ENCODE peak calls at places on chromosome X, in ten cellular contexts. E is HEK293T; M is right cardiac atrium; X is EL; J is epithelial cell of esophagus; N is AG08396; S is stimulated activated CD8-positive, alpha-beta memory T cell treated with anti-CD3 and anti-CD28 coated beads, Interleukin-2, amount 100 ng/mL, for 1 hour; Q is iris pigment epithelial cell; I is non-pigmented ciliary epithelial cell; K is T-helper 1 cell. Y is an unnamed sample.

GRCh38 chrX:24561121-24561520 is 86.0 kb downstream of the PCYT1B start:
- DNase-seq in E (peak), M (no peak), X (peak), J (peak), N (no peak), S (no peak), Q (peak), I (no peak), K (peak), Y (no peak)

GRCh38 chrX:39927380-39927779 is 170.4 kb downstream of the BCOR start:
- DNase-seq in E (no peak), M (no peak), X (no peak), J (no peak), N (no peak), S (no peak), Q (no peak), I (no peak), K (no peak), Y (no peak)

GRCh38 chrX:102154218-102154860 is 1.4 kb downstream of the BEX5 start:
- DNase-seq in E (peak), M (no peak), X (no peak), J (no peak), N (no peak), S (no peak), Q (no peak), I (no peak), K (peak), Y (no peak)

GRCh38 chrX:71053217-71053621 is 14.9 kb downstream of the SNX12 start:
- DNase-seq in E (no peak), M (peak), X (no peak), J (peak), N (no peak), S (no peak), Q (peak), I (no peak), K (peak), Y (no peak)

GRCh38 chrX:18871161-18871880 is 112.6 kb downstream of the PHKA2 start:
- DNase-seq in E (no peak), M (no peak), X (no peak), J (no peak), N (no peak), S (no peak), Q (peak), I (no peak), K (no peak), Y (no peak)

GRCh38 chrX:11888421-11888820 is 130.4 kb downstream of the MSL3 start:
- DNase-seq in E (no peak), M (no peak), X (no peak), J (peak), N (no peak), S (no peak), Q (peak), I (no peak), K (no peak), Y (no peak)

GRCh38 chrX:40174594-40175415 is 77.0 kb upstream of the BCOR start:
- DNase-seq in E (no peak), M (peak), X (peak), J (peak), N (peak), S (no peak), Q (peak), I (no peak), K (peak), Y (no peak)

GRCh38 chrX:152869972-152870371 is 27.9 kb upstream of the ZNF185 start:
- DNase-seq in E (no peak), M (no peak), X (no peak), J (no peak), N (no peak), S (no peak), Q (no peak), I (no peak), K (no peak), Y (no peak)

GRCh38 chrX:1212532-1212931 is at the start of gene CRLF2:
- DNase-seq in E (no peak), M (no peak), X (peak), J (no peak), N (no peak), S (no peak), Q (no peak), I (no peak), K (peak), Y (no peak)

GRCh38 chrX:71052721-71053120 is 15.4 kb downstream of the SNX12 start:
- DNase-seq in E (no peak), M (no peak), X (no peak), J (no peak), N (no peak), S (no peak), Q (no peak), I (no peak), K (no peak), Y (no peak)

GRCh38 chrX:68723491-68724155 is 76.2 kb downstream of the STARD8 start:
- DNase-seq in E (no peak), M (no peak), X (no peak), J (no peak), N (no peak), S (no peak), Q (no peak), I (no peak), K (no peak), Y (no peak)

GRCh38 chrX:21798677-21799219 is 40.7 kb upstream of the MBTPS2 start:
- DNase-seq in E (no peak), M (no peak), X (no peak), J (peak), N (no peak), S (no peak), Q (peak), I (peak), K (no peak), Y (no peak)

GRCh38 chrX:17597836-17598434 is 139.4 kb upstream of the SCML1 start:
- DNase-seq in E (no peak), M (peak), X (no peak), J (no peak), N (no peak), S (no peak), Q (peak), I (no peak), K (no peak), Y (no peak)

GRCh38 chrX:103310592-103311400 is at the start of gene BEX2:
- DNase-seq in E (peak), M (peak), X (peak), J (peak), N (peak), S (peak), Q (peak), I (no peak), K (peak), Y (peak)

GRCh38 chrX:49186125-49187027 is at the start of gene PRICKLE3:
- DNase-seq in E (peak), M (peak), X (peak), J (peak), N (peak), S (peak), Q (peak), I (no peak), K (peak), Y (peak)

GRCh38 chrX:153687121-153688039 is at the start of gene SLC6A8:
- DNase-seq in E (peak), M (peak), X (peak), J (peak), N (peak), S (no peak), Q (peak), I (no peak), K (peak), Y (no peak)

GRCh38 chrX:40564447-40564846 is 16.3 kb upstream of the ATP6AP2 start:
- DNase-seq in E (no peak), M (no peak), X (no peak), J (no peak), N (no peak), S (no peak), Q (no peak), I (no peak), K (no peak), Y (no peak)

GRCh38 chrX:136622568-136622967 is 25.4 kb upstream of the CD40LG start:
- DNase-seq in E (no peak), M (no peak), X (no peak), J (no peak), N (no peak), S (no peak), Q (no peak), I (no peak), K (no peak), Y (no peak)

GRCh38 chrX:76183289-76184057 is 10.6 kb downstream of the PBDC1 start:
- DNase-seq in E (no peak), M (no peak), X (peak), J (peak), N (peak), S (no peak), Q (peak), I (peak), K (no peak), Y (no peak)

GRCh38 chrX:16658284-16658683 is 8.3 kb downstream of the S100G start:
- DNase-seq in E (no peak), M (no peak), X (peak), J (peak), N (peak), S (no peak), Q (peak), I (no peak), K (no peak), Y (no peak)

GRCh38 chrX:123924181-123924580 is 37.3 kb upstream of the STAG2 start:
- DNase-seq in E (no peak), M (no peak), X (no peak), J (no peak), N (no peak), S (no peak), Q (no peak), I (no peak), K (no peak), Y (no peak)

GRCh38 chrX:150047818-150048217 is 109.5 kb upstream of the EOLA2 start:
- DNase-seq in E (no peak), M (no peak), X (no peak), J (no peak), N (no peak), S (no peak), Q (no peak), I (no peak), K (no peak), Y (no peak)

GRCh38 chrX:7318246-7318645 is 170.3 kb upstream of the PUDP start:
- DNase-seq in E (no peak), M (no peak), X (peak), J (no peak), N (no peak), S (no peak), Q (no peak), I (no peak), K (no peak), Y (no peak)

GRCh38 chrX:45142185-45142584 is 58.5 kb downstream of the DIPK2B start:
- DNase-seq in E (no peak), M (no peak), X (no peak), J (no peak), N (no peak), S (no peak), Q (no peak), I (no peak), K (no peak), Y (no peak)

GRCh38 chrX:9997524-9997923 is 30.4 kb downstream of the CLDN34 start:
- DNase-seq in E (no peak), M (no peak), X (no peak), J (no peak), N (no peak), S (no peak), Q (no peak), I (no peak), K (peak), Y (no peak)

GRCh38 chrX:46831620-46832327 is 5.1 kb upstream of the RP2 start:
- DNase-seq in E (no peak), M (no peak), X (peak), J (peak), N (peak), S (no peak), Q (peak), I (no peak), K (no peak), Y (no peak)

GRCh38 chrX:39725928-39726619 is 371.7 kb downstream of the BCOR start:
- DNase-seq in E (no peak), M (peak), X (peak), J (peak), N (peak), S (no peak), Q (peak), I (peak), K (no peak), Y (no peak)